ENCODE peak calls at places on chromosome 6, in six cellular contexts. L, Y, Q, U, Z and G are unnamed samples.

GRCh38 chr6:163626073-163626867 is 211.8 kb downstream of the QKI start:
- DNase-seq in L (no peak), Y (no peak), Q (peak; percentile 31), U (no peak), Z (no peak), G (no peak)

GRCh38 chr6:157762636-157763035 is 60.4 kb upstream of the SNX9 start:
- DNase-seq in L (no peak), Y (peak; percentile 52), Q (no peak), U (no peak), Z (no peak), G (peak; percentile 48)

GRCh38 chr6:41200296-41200900 is 551 bp downstream of the TREML2 start:
- DNase-seq in L (peak; percentile 32), Y (peak; percentile 78), Q (no peak), U (peak; percentile 82), Z (no peak), G (peak; percentile 88)

GRCh38 chr6:145508107-145508506 is 227.2 kb downstream of the EPM2A start:
- DNase-seq in L (no peak), Y (no peak), Q (no peak), U (peak; percentile 26), Z (no peak), G (no peak)

GRCh38 chr6:144286503-144287393 is 1.6 kb downstream of the UTRN start:
- DNase-seq in L (no peak), Y (peak; percentile 24), Q (peak; percentile 80), U (no peak), Z (peak; percentile 27), G (no peak)

GRCh38 chr6:75855047-75855446 is 106.0 kb downstream of the MYO6 start:
- DNase-seq in L (no peak), Y (peak; percentile 1), Q (no peak), U (peak; percentile 64), Z (peak; percentile 15), G (peak; percentile 41)

GRCh38 chr6:6610031-6610591 is 21.6 kb downstream of the LY86 start:
- DNase-seq in L (no peak), Y (peak; percentile 88), Q (no peak), U (peak; percentile 82), Z (no peak), G (peak; percentile 39)

GRCh38 chr6:12208190-12208589 is 82.0 kb upstream of the EDN1 start:
- DNase-seq in L (peak; percentile 14), Y (no peak), Q (peak; percentile 68), U (no peak), Z (no peak), G (no peak)

GRCh38 chr6:152314483-152314832 is 322.7 kb downstream of the SYNE1 start:
- DNase-seq in L (no peak), Y (no peak), Q (no peak), U (no peak), Z (no peak), G (no peak)

GRCh38 chr6:71349395-71349794 is 60.8 kb downstream of the OGFRL1 start:
- DNase-seq in L (no peak), Y (peak; percentile 20), Q (no peak), U (peak; percentile 37), Z (peak; percentile 4), G (no peak)

GRCh38 chr6:163413345-163414116 is 987 bp upstream of the QKI start:
- DNase-seq in L (peak; percentile 44), Y (peak; percentile 96), Q (peak; percentile 92), U (peak; percentile 95), Z (peak; percentile 99), G (peak; percentile 78)

GRCh38 chr6:34953084-34954025 is 64.3 kb downstream of the ANKS1A start:
- DNase-seq in L (no peak), Y (no peak), Q (no peak), U (no peak), Z (no peak), G (no peak)

GRCh38 chr6:42197574-42198362 is 3.0 kb upstream of the GUCA1B start:
- DNase-seq in L (no peak), Y (no peak), Q (no peak), U (no peak), Z (no peak), G (no peak)

GRCh38 chr6:12924911-12925310 is 208.3 kb downstream of the PHACTR1 start:
- DNase-seq in L (no peak), Y (no peak), Q (no peak), U (no peak), Z (no peak), G (no peak)

GRCh38 chr6:160247457-160247883 is 11.2 kb downstream of the SLC22A2 start:
- DNase-seq in L (no peak), Y (no peak), Q (no peak), U (no peak), Z (no peak), G (no peak)

GRCh38 chr6:116248577-116248976 is 5.3 kb downstream of the TSPYL4 start:
- DNase-seq in L (no peak), Y (no peak), Q (no peak), U (no peak), Z (no peak), G (no peak)

GRCh38 chr6:43716099-43716498 is 28.5 kb upstream of the MRPS18A start:
- DNase-seq in L (no peak), Y (no peak), Q (no peak), U (no peak), Z (peak; percentile 67), G (no peak)

GRCh38 chr6:35397806-35398418 is 54.2 kb upstream of the FANCE start:
- DNase-seq in L (no peak), Y (no peak), Q (no peak), U (no peak), Z (no peak), G (no peak)

GRCh38 chr6:134984821-134985220 is 34.9 kb upstream of the ALDH8A1 start:
- DNase-seq in L (no peak), Y (no peak), Q (no peak), U (no peak), Z (no peak), G (no peak)

GRCh38 chr6:137493218-137494038 is 766 bp downstream of the OLIG3 start:
- DNase-seq in L (no peak), Y (no peak), Q (no peak), U (no peak), Z (no peak), G (no peak)

GRCh38 chr6:119066426-119067001 is 11.9 kb downstream of the FAM184A start:
- DNase-seq in L (no peak), Y (no peak), Q (no peak), U (no peak), Z (no peak), G (no peak)

GRCh38 chr6:34654061-34654460 is 42.5 kb downstream of the ILRUN start:
- DNase-seq in L (no peak), Y (no peak), Q (no peak), U (no peak), Z (no peak), G (no peak)

GRCh38 chr6:1745814-1746213 is 136.1 kb downstream of the FOXC1 start:
- DNase-seq in L (no peak), Y (no peak), Q (no peak), U (no peak), Z (no peak), G (no peak)

GRCh38 chr6:135522975-135523692 is 25.6 kb upstream of the AHI1 start:
- DNase-seq in L (no peak), Y (no peak), Q (no peak), U (no peak), Z (no peak), G (no peak)

GRCh38 chr6:36911946-36912555 is 26.3 kb downstream of the C6orf89 start:
- DNase-seq in L (no peak), Y (peak; percentile 43), Q (no peak), U (peak; percentile 44), Z (no peak), G (peak; percentile 90)

GRCh38 chr6:24126586-24127192 is 674 bp downstream of the NRSN1 start:
- DNase-seq in L (no peak), Y (peak; percentile 35), Q (no peak), U (peak; percentile 53), Z (peak; percentile 25), G (peak; percentile 63)
- H3K4me3 ChIP-seq in L (no peak overlapping the region), Y (no peak overlapping the region), Q (no peak overlapping the region), U (no peak overlapping the region), Z (no peak overlapping the region), G (no peak overlapping the region)

GRCh38 chr6:125104425-125104824 is 49.1 kb upstream of the TPD52L1 start:
- DNase-seq in L (no peak), Y (no peak), Q (no peak), U (no peak), Z (no peak), G (no peak)
- H3K4me3 ChIP-seq in L (no peak overlapping the region), Y (no peak overlapping the region), Q (no peak overlapping the region), U (no peak overlapping the region), Z (no peak overlapping the region), G (no peak overlapping the region)

GRCh38 chr6:46772038-46772437 is 21.2 kb upstream of the MEP1A start:
- DNase-seq in L (no peak), Y (no peak), Q (no peak), U (no peak), Z (no peak), G (no peak)

GRCh38 chr6:46772754-46773153 is 20.4 kb upstream of the MEP1A start:
- DNase-seq in L (peak; percentile 25), Y (no peak), Q (peak; percentile 75), U (peak; percentile 6), Z (no peak), G (no peak)

GRCh38 chr6:46776070-46776752 is 17.0 kb upstream of the MEP1A start:
- DNase-seq in L (no peak), Y (no peak), Q (no peak), U (no peak), Z (no peak), G (no peak)

GRCh38 chr6:46773201-46773855 is 19.9 kb upstream of the MEP1A start:
- DNase-seq in L (no peak), Y (no peak), Q (no peak), U (no peak), Z (no peak), G (no peak)

DNA sequence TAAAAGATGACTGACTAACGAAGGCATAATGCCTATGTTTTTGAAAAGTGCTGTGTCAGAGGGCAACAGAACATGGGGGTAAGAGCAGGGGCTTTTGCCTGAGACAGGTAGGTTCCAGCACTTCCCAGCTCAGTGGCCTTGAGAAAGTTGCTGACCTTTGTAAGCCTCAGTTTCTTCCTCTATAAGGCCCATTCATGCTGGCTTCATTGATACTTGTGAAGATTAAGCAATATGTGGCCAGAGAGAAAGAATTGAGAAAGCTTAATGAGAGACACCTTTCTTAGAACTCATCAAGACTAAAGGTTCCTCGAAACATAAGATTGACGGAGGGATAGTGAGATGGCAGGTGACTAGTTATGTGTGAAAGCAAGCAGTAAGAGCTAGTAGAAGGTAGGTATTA is 21.6 kb upstream of the MEP1A start:
- DNase-seq in L (no peak), Y (no peak), Q (no peak), U (no peak), Z (no peak), G (no peak)
- H3K4me3 ChIP-seq in L (no peak overlapping the region), Y (no peak overlapping the region), Q (no peak overlapping the region), U (no peak overlapping the region), Z (no peak overlapping the region), G (no peak overlapping the region)

GRCh38 chr6:111483736-111484654 is 977 bp upstream of the REV3L start:
- DNase-seq in L (peak; percentile 92), Y (peak; percentile 89), Q (peak; percentile 99), U (peak; percentile 97), Z (peak; percentile 90), G (peak; percentile 76)

GRCh38 chr6:111482959-111483735 is at the start of gene REV3L:
- DNase-seq in L (peak; percentile 79), Y (peak; percentile 88), Q (peak; percentile 94), U (peak; percentile 95), Z (peak; percentile 91), G (peak; percentile 89)

GRCh38 chr6:111482236-111482958 is 621 bp downstream of the REV3L start:
- DNase-seq in L (no peak), Y (no peak), Q (peak; percentile 79), U (peak; percentile 69), Z (peak; percentile 73), G (no peak)

GRCh38 chr6:111480988-111481830 is 1.8 kb downstream of the REV3L start:
- DNase-seq in L (no peak), Y (no peak), Q (no peak), U (no peak), Z (no peak), G (no peak)

GRCh38 chr6:111481836-111482235 is 1.2 kb downstream of the REV3L start:
- DNase-seq in L (no peak), Y (peak; percentile 11), Q (no peak), U (no peak), Z (no peak), G (no peak)
- H3K4me3 ChIP-seq in L (peak overlapping the region; percentile 98), Y (peak overlapping the region; percentile 93), Q (peak overlapping the region; percentile 62), U (peak overlapping the region; percentile 72), Z (peak overlapping the region; percentile 81), G (peak overlapping the region; percentile 81)